ENCODE peak calls at places on chromosomes 5 and 9, in six cellular contexts. One of them, this sample, is unnamed.

GRCh38 chr5:176870110-176870591 is 29.0 kb downstream of the HK3 start:
- DNase-seq in C1 segment of cervical spinal cord: no peak
- DNase-seq in frontal cortex: no peak
- DNase-seq in AG08396: peak
- DNase-seq in KBM-7: no peak
- DNase-seq in posterior cingulate gyrus: no peak
- DNase-seq in this sample: no peak

GRCh38 chr5:1509346-1510085 is 14.2 kb downstream of the LPCAT1 start:
- DNase-seq in C1 segment of cervical spinal cord: no peak
- DNase-seq in frontal cortex: no peak
- DNase-seq in AG08396: no peak
- DNase-seq in KBM-7: no peak
- DNase-seq in posterior cingulate gyrus: peak
- DNase-seq in this sample: no peak

GRCh38 chr9:76687861-76688374 is 76.3 kb upstream of the PCA3 start:
- DNase-seq in C1 segment of cervical spinal cord: no peak
- DNase-seq in frontal cortex: no peak
- DNase-seq in AG08396: peak
- DNase-seq in KBM-7: no peak
- DNase-seq in posterior cingulate gyrus: no peak
- DNase-seq in this sample: peak

GRCh38 chr9:128920381-128921058 is at the start of gene PHYHD1:
- DNase-seq in C1 segment of cervical spinal cord: peak
- DNase-seq in frontal cortex: peak
- DNase-seq in AG08396: peak
- DNase-seq in KBM-7: no peak
- DNase-seq in posterior cingulate gyrus: peak
- DNase-seq in this sample: no peak

GRCh38 chr9:77013932-77014596 is 5.4 kb upstream of the FOXB2 start:
- DNase-seq in C1 segment of cervical spinal cord: no peak
- DNase-seq in frontal cortex: no peak
- DNase-seq in AG08396: no peak
- DNase-seq in KBM-7: no peak
- DNase-seq in posterior cingulate gyrus: no peak
- DNase-seq in this sample: no peak

GRCh38 chr5:39040875-39041274 is 33.3 kb downstream of the RICTOR start:
- DNase-seq in C1 segment of cervical spinal cord: no peak
- DNase-seq in frontal cortex: no peak
- DNase-seq in AG08396: no peak
- DNase-seq in KBM-7: no peak
- DNase-seq in posterior cingulate gyrus: no peak
- DNase-seq in this sample: no peak

GRCh38 chr9:69809304-69809863 is 11.2 kb upstream of the CFAP95 start:
- DNase-seq in C1 segment of cervical spinal cord: no peak
- DNase-seq in frontal cortex: no peak
- DNase-seq in AG08396: peak
- DNase-seq in KBM-7: peak
- DNase-seq in posterior cingulate gyrus: no peak
- DNase-seq in this sample: peak

GRCh38 chr5:65037845-65038815 is 269.4 kb downstream of the CWC27 start:
- DNase-seq in C1 segment of cervical spinal cord: no peak
- DNase-seq in frontal cortex: no peak
- DNase-seq in AG08396: no peak
- DNase-seq in KBM-7: no peak
- DNase-seq in posterior cingulate gyrus: no peak
- DNase-seq in this sample: no peak

GRCh38 chr9:128142061-128142460 is 7.2 kb upstream of the LCN2 start:
- DNase-seq in C1 segment of cervical spinal cord: no peak
- DNase-seq in frontal cortex: no peak
- DNase-seq in AG08396: no peak
- DNase-seq in KBM-7: peak
- DNase-seq in posterior cingulate gyrus: no peak
- DNase-seq in this sample: no peak

GRCh38 chr5:106827061-106827460 is 843.7 kb downstream of the EFNA5 start:
- DNase-seq in C1 segment of cervical spinal cord: no peak
- DNase-seq in frontal cortex: no peak
- DNase-seq in AG08396: no peak
- DNase-seq in KBM-7: no peak
- DNase-seq in posterior cingulate gyrus: no peak
- DNase-seq in this sample: no peak

GRCh38 chr5:96017951-96018350 is 56.3 kb upstream of the ELL2 start:
- DNase-seq in C1 segment of cervical spinal cord: no peak
- DNase-seq in frontal cortex: no peak
- DNase-seq in AG08396: peak
- DNase-seq in KBM-7: no peak
- DNase-seq in posterior cingulate gyrus: no peak
- DNase-seq in this sample: no peak

GRCh38 chr9:12859704-12860251 is 85.0 kb downstream of the LURAP1L start:
- DNase-seq in C1 segment of cervical spinal cord: no peak
- DNase-seq in frontal cortex: no peak
- DNase-seq in AG08396: peak
- DNase-seq in KBM-7: no peak
- DNase-seq in posterior cingulate gyrus: no peak
- DNase-seq in this sample: no peak

GRCh38 chr5:179328291-179328690 is 17.0 kb downstream of the ADAMTS2 start:
- DNase-seq in C1 segment of cervical spinal cord: no peak
- DNase-seq in frontal cortex: no peak
- DNase-seq in AG08396: no peak
- DNase-seq in KBM-7: no peak
- DNase-seq in posterior cingulate gyrus: no peak
- DNase-seq in this sample: no peak

GRCh38 chr5:9356306-9356942 is 189.5 kb downstream of the SEMA5A start:
- DNase-seq in C1 segment of cervical spinal cord: no peak
- DNase-seq in frontal cortex: no peak
- DNase-seq in AG08396: no peak
- DNase-seq in KBM-7: no peak
- DNase-seq in posterior cingulate gyrus: no peak
- DNase-seq in this sample: no peak

GRCh38 chr9:125579030-125579932 is 127.7 kb downstream of the MAPKAP1 start:
- DNase-seq in C1 segment of cervical spinal cord: no peak
- DNase-seq in frontal cortex: no peak
- DNase-seq in AG08396: no peak
- DNase-seq in KBM-7: no peak
- DNase-seq in posterior cingulate gyrus: no peak
- DNase-seq in this sample: no peak

GRCh38 chr5:151199581-151200185 is 24.2 kb downstream of the CCDC69 start:
- DNase-seq in C1 segment of cervical spinal cord: no peak
- DNase-seq in frontal cortex: no peak
- DNase-seq in AG08396: no peak
- DNase-seq in KBM-7: no peak
- DNase-seq in posterior cingulate gyrus: no peak
- DNase-seq in this sample: no peak